ENCODE peak calls at places on chromosomes 13 and 19, in four cellular contexts. E, C, M and P are unnamed samples. For H3K36me3, the result is how much of the 10 kb centered on the place peaks cover.

GRCh38 chr19:46515879-46516350 is 20.2 kb upstream of the PNMA8B start:
- DNase-seq in E (peak), C (peak), M (no peak), P (no peak)

GRCh38 chr13:33369073-33369472 is 83.5 kb upstream of the STARD13 start:
- DNase-seq in E (no peak), C (no peak), M (no peak), P (no peak)

GRCh38 chr19:44863990-44864389 is 17.9 kb downstream of the NECTIN2 start:
- DNase-seq in M (no peak), E (no peak), C (no peak), P (no peak)

GRCh38 chr19:1538978-1539377 is 15.1 kb downstream of the PLK5 start:
- DNase-seq in M (no peak), C (no peak), E (no peak), P (no peak)

GRCh38 chr19:37963190-37963947 is 56.4 kb downstream of the SIPA1L3 start:
- DNase-seq in E (no peak), C (peak), M (peak), P (no peak)

GRCh38 chr13:48624858-48625257 is 28.9 kb upstream of the CYSLTR2 start:
- DNase-seq in M (no peak), E (no peak), C (peak), P (no peak)

GRCh38 chr13:21541980-21542379 is 62.0 kb downstream of the MICU2 start:
- DNase-seq in C (no peak), E (no peak), M (no peak), P (no peak)

GRCh38 chr13:99983401-99984133 is 2.0 kb downstream of the ZIC2 start:
- DNase-seq in C (no peak), M (no peak), E (peak), P (no peak)

GRCh38 chr19:32355309-32355708 is 9.9 kb downstream of the ZNF507 start:
- DNase-seq in C (no peak), M (no peak), E (no peak), P (no peak)

GRCh38 chr13:18628428-18628827 is 553.2 kb downstream of the TUBA3C start:
- DNase-seq in C (no peak), M (no peak), E (peak), P (no peak)

GRCh38 chr19:52786078-52786463 is 520 bp downstream of the ZNF600 start:
- DNase-seq in E (peak), C (peak), M (peak), P (no peak)

GRCh38 chr19:29697523-29698261 is 17.4 kb downstream of the C19orf12 start:
- DNase-seq in E (no peak), M (no peak), C (no peak), P (no peak)

GRCh38 chr19:49506575-49507105 is 5.8 kb upstream of the FCGRT start:
- DNase-seq in C (peak), M (no peak), E (peak), P (no peak)

GRCh38 chr19:35693422-35693821 is 10.9 kb upstream of the ZBTB32 start:
- DNase-seq in M (no peak), E (no peak), C (no peak), P (no peak)

GRCh38 chr13:110637747-110638146 is 22.4 kb downstream of the NAXD start:
- DNase-seq in C (no peak), M (no peak), E (peak), P (no peak)

GRCh38 chr13:110636053-110636475 is 20.7 kb downstream of the NAXD start:
- DNase-seq in C (no peak), M (no peak), E (no peak), P (no peak)

GRCh38 chr13:110636701-110637201 is 21.4 kb downstream of the NAXD start:
- DNase-seq in M (no peak), C (no peak), E (no peak), P (no peak)

GRCh38 chr13:110638253-110638652 is 22.9 kb downstream of the NAXD start:
- DNase-seq in E (no peak), M (no peak), C (no peak), P (no peak)

GRCh38 chr13:110637275-110637674 is 21.9 kb downstream of the NAXD start:
- DNase-seq in M (no peak), E (no peak), C (no peak), P (no peak)
- H3K36me3 ChIP-seq in M (half or more), E (under half), C (under half), P (half or more)

GRCh38 chr19:8321760-8322637 is 703 bp downstream of the RPS28 start:
- DNase-seq in E (no peak), M (no peak), C (no peak), P (no peak)
- TF ChIP-seq CTCF in E (no peak), M (no peak), C (no peak), P (no peak)

GRCh38 chr13:76335463-76335862 is 550.7 kb downstream of the KCTD12 start:
- DNase-seq in M (no peak), E (no peak), C (no peak), P (no peak)
- TF ChIP-seq POLR2AphosphoS5 in M (no peak), E (no peak), C (no peak), P (no peak)

GRCh38 chr13:106736941-106737340 is 169.0 kb upstream of the ARGLU1 start:
- DNase-seq in E (no peak), M (no peak), C (no peak), P (no peak)
- H3K36me3 ChIP-seq in E (under half), M (under half), C (under half), P (under half)

GRCh38 chr19:42067315-42067888 is 2.6 kb downstream of the GRIK5 start:
- DNase-seq in E (no peak), C (no peak), M (no peak), P (no peak)

GRCh38 chr19:42071247-42071646 is 1.2 kb upstream of the GRIK5 start:
- DNase-seq in E (no peak), C (no peak), M (no peak), P (no peak)

GRCh38 chr19:42068361-42068755 is 1.6 kb downstream of the GRIK5 start:
- DNase-seq in C (no peak), M (no peak), E (no peak), P (no peak)

GRCh38 chr19:42068756-42069571 is 1.0 kb downstream of the GRIK5 start:
- DNase-seq in E (peak), C (no peak), M (no peak), P (no peak)

DNA sequence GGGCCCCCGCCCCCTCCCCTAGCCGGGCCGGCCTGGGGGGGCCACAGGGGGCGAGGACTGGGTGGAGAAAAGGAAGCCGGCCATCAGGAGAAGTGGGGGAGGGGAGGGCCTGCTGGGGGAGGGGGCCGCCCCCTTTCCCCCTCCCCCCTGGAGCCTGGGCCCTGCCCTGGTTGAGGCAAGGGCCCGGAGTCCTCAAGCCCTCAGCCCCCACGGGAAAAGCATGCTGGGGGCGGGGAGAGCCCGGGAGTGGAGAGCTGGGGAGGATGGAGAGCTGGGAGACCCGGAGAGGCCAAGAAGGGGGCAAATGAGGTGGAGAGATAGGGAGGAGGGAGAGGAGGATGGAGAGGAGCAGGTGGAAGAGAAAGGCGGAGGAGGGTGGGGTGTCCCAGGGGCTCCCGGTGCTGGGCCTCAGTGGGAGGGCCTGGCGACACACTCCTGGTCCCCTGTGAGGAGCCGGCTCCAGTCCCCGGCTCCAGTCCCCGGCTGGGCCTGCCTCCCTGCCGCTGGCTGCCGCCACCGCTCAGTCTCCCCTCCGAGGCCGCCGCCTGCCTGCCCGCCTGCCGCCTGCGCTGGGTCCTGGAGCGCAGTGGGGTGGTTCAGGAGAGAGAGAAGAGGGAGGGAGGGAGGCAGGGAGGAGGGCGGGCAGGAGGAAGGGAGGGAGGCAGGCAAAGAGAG is at the start of gene GRIK5:
- DNase-seq in M (no peak), E (peak), C (no peak), P (no peak)
- TF ChIP-seq CTCF in M (no peak), E (no peak), C (no peak), P (no peak)

DNA sequence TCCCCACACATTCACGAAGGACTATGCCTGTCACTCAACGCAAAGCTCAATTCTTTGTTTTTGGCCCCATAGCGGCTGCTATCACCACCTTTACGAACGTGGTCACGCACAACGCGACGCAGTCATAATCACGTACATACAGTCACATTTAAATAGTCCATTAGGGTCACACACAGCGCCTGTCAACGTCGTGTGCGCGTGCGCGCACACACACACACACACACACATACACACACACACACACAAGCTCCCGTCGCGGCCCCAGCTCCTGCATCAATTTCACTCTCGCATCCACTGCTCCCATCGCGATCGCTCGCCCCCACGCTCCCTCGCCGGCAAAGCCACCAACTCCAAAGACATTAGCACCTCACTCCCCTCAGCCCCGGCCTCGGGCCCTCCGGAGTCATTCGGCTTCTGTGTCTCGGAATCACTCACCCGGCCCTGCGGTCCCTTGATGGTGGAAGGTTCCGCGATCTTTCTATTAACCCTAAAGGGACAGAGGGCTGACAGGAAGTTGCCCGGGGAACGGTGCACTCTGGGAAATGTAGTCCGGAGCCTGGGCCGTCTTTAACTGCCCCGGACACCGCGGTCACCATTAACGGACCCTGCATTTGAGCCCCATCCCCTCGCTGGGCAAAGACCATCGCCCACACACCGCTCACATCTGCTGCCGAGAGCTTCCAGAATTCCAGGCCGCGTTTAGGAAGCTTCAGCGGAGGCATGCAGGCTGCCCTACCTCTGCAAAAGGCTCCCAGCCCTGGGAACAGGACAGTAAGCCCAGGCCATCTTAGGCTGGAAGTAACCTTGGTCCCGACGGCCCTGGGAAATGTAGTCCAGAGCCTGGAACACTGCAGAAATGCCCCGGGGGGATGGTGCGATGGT is at the start of gene ZNF790:
- DNase-seq in E (peak), C (peak), M (peak), P (peak)
- TF ChIP-seq POLR2AphosphoS5 in E (no peak), C (peak), M (no peak), P (peak)

DNA sequence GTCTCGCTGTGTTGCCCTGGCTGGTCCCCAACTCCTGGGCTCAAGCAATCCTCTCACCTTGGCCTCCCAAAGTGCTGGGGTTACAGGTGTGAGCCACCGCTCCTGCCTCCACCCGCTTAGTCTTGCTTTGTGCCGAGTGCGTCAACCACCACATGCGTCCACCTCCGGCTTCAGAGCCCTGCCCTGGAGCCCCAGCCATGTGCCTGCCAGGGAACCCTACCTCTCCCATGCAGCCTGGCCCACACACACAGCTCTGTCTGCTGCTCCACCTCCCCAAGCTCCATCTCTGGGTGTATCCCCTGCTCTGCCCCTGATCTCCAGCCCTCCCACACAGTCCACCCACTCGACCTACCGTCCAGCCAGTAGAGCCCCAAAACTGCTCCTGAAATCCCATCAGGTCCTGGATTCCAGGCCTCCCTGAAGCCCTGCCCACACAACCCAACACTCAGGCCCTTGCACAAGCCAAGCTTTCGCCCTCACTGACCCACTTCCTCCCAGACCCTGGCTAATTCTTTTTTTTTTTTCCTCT is 9.5 kb downstream of the CYP2F1 start:
- DNase-seq in C (no peak), M (no peak), E (no peak), P (no peak)
- H3K36me3 ChIP-seq in C (under half), M (under half), E (under half), P (under half)

GRCh38 chr13:49679244-49679643 is 12.0 kb downstream of the EBPL start:
- DNase-seq in E (no peak), M (no peak), C (peak), P (no peak)
- TF ChIP-seq CTCF in E (no peak), M (no peak), C (no peak), P (no peak)